ENCODE peak calls at places on chromosomes 7 and 10, in seven cellular contexts. Z, L, T, B, C, F and V are unnamed samples.

GRCh38 chr10:79316671-79317431 is 30.4 kb upstream of the PPIF start:
- DNase-seq in Z (no peak), L (no peak), T (no peak), B (no peak), C (no peak), F (peak; percentile 20), V (no peak)

GRCh38 chr7:148901178-148901577 is 17.1 kb upstream of the EZH2 start:
- DNase-seq in Z (no peak), L (no peak), T (no peak), B (no peak), C (no peak), F (no peak), V (no peak)

GRCh38 chr7:45670717-45671116 is 96.5 kb downstream of the ADCY1 start:
- DNase-seq in Z (no peak), L (no peak), T (no peak), B (no peak), C (no peak), F (no peak), V (no peak)

GRCh38 chr7:132882714-132883428 is 199.0 kb downstream of the CHCHD3 start:
- DNase-seq in Z (no peak), L (no peak), T (no peak), B (no peak), C (no peak), F (no peak), V (no peak)

GRCh38 chr10:5411941-5412276 is 448 bp upstream of the NET1 start:
- DNase-seq in Z (no peak), L (peak; percentile 57), T (no peak), B (no peak), C (no peak), F (no peak), V (no peak)

GRCh38 chr10:44071479-44071878 is 313.4 kb downstream of the CXCL12 start:
- DNase-seq in Z (peak; percentile 87), L (peak; percentile 81), T (no peak), B (no peak), C (no peak), F (no peak), V (no peak)

GRCh38 chr7:132588596-132588995 is 12.3 kb upstream of the PLXNA4 start:
- DNase-seq in Z (no peak), L (no peak), T (no peak), B (no peak), C (no peak), F (no peak), V (no peak)

GRCh38 chr7:142384508-142384922 is 126.7 kb upstream of the PRSS58 start:
- DNase-seq in Z (peak; percentile 12), L (peak; percentile 86), T (no peak), B (no peak), C (no peak), F (peak; percentile 52), V (no peak)

GRCh38 chr10:125762692-125763648 is 12.7 kb downstream of the MMP21 start:
- DNase-seq in Z (no peak), L (no peak), T (no peak), B (no peak), C (no peak), F (no peak), V (no peak)

GRCh38 chr7:36945612-36946400 is 221.5 kb upstream of the AOAH start:
- DNase-seq in Z (no peak), L (no peak), T (no peak), B (no peak), C (peak; percentile 82), F (no peak), V (no peak)